ENCODE peak calls at places on chromosomes 1 and 21, in seven cellular contexts. P, Q, C, T, M, Z and N are unnamed samples.

GRCh38 chr1:234866007-234866866 is 256.3 kb upstream of the IRF2BP2 start:
- DNase-seq in P (no peak), Q (peak; percentile 62), C (no peak), T (no peak), M (no peak), Z (no peak), N (no peak)

GRCh38 chr1:231931846-231932454 is 305.4 kb downstream of the DISC1 start:
- DNase-seq in P (no peak), Q (no peak), C (no peak), T (peak; percentile 19), M (no peak), Z (no peak), N (no peak)

GRCh38 chr21:45164838-45165237 is 90.5 kb downstream of the ADARB1 start:
- DNase-seq in P (no peak), Q (no peak), C (no peak), T (no peak), M (no peak), Z (no peak), N (no peak)

GRCh38 chr21:23401278-23401677 is 2206.0 kb downstream of the MRPL39 start:
- DNase-seq in P (no peak), Q (no peak), C (no peak), T (no peak), M (no peak), Z (no peak), N (no peak)

GRCh38 chr1:114510235-114511047 is 562 bp downstream of the TRIM33 start:
- DNase-seq in P (peak; percentile 37), Q (peak; percentile 63), C (peak; percentile 15), T (peak; percentile 45), M (peak; percentile 72), Z (peak; percentile 49), N (no peak)

GRCh38 chr1:15355968-15356621 is 53.6 kb upstream of the EFHD2 start:
- DNase-seq in P (no peak), Q (no peak), C (no peak), T (no peak), M (no peak), Z (no peak), N (no peak)

GRCh38 chr1:54252371-54252770 is 52.4 kb downstream of the MRPL37 start:
- DNase-seq in P (no peak), Q (peak; percentile 38), C (no peak), T (no peak), M (no peak), Z (no peak), N (no peak)

GRCh38 chr1:171379846-171380245 is 65.9 kb downstream of the FMO4 start:
- DNase-seq in P (no peak), Q (no peak), C (no peak), T (no peak), M (no peak), Z (no peak), N (no peak)

GRCh38 chr1:198611219-198611618 is 27.6 kb upstream of the PTPRC start:
- DNase-seq in P (no peak), Q (no peak), C (no peak), T (no peak), M (no peak), Z (no peak), N (no peak)

GRCh38 chr1:114439369-114439768 is 71.6 kb downstream of the TRIM33 start:
- DNase-seq in P (no peak), Q (no peak), C (no peak), T (no peak), M (no peak), Z (no peak), N (no peak)

GRCh38 chr1:16072616-16073484 is 601 bp downstream of the FAM131C start:
- DNase-seq in P (no peak), Q (no peak), C (no peak), T (no peak), M (no peak), Z (no peak), N (no peak)

GRCh38 chr1:201557572-201557958 is 18.6 kb downstream of the NAV1 start:
- DNase-seq in P (no peak), Q (no peak), C (no peak), T (no peak), M (no peak), Z (no peak), N (no peak)

GRCh38 chr1:35533596-35533995 is 23.6 kb downstream of the KIAA0319L start:
- DNase-seq in P (no peak), Q (no peak), C (no peak), T (no peak), M (no peak), Z (no peak), N (no peak)

GRCh38 chr1:210264521-210265380 is 32.2 kb downstream of the SERTAD4 start:
- DNase-seq in P (no peak), Q (no peak), C (no peak), T (no peak), M (no peak), Z (no peak), N (no peak)

GRCh38 chr21:28069446-28069845 is 923.2 kb downstream of the LTN1 start:
- DNase-seq in P (no peak), Q (no peak), C (no peak), T (no peak), M (no peak), Z (no peak), N (no peak)

GRCh38 chr1:14017531-14017961 is 317.6 kb downstream of the PRDM2 start:
- DNase-seq in P (no peak), Q (no peak), C (no peak), T (no peak), M (no peak), Z (no peak), N (peak; percentile 26)

GRCh38 chr1:70934197-70934961 is 113.2 kb downstream of the PTGER3 start:
- DNase-seq in P (no peak), Q (no peak), C (no peak), T (no peak), M (no peak), Z (no peak), N (no peak)

GRCh38 chr1:19759740-19760089 is 40.0 kb downstream of the TMCO4 start:
- DNase-seq in P (no peak), Q (no peak), C (no peak), T (no peak), M (no peak), Z (no peak), N (no peak)

GRCh38 chr1:150696590-150696989 is 364 bp downstream of the GOLPH3L start:
- DNase-seq in P (no peak), Q (no peak), C (no peak), T (no peak), M (no peak), Z (no peak), N (no peak)

GRCh38 chr1:180975551-180975950 is 47.1 kb downstream of the STX6 start:
- DNase-seq in P (no peak), Q (no peak), C (no peak), T (no peak), M (no peak), Z (no peak), N (no peak)

GRCh38 chr21:45440736-45441350 is 35.9 kb downstream of the COL18A1 start:
- DNase-seq in P (no peak), Q (peak; percentile 42), C (no peak), T (no peak), M (no peak), Z (no peak), N (no peak)

GRCh38 chr1:96234299-96234698 is 487.3 kb upstream of the PTBP2 start:
- DNase-seq in P (peak; percentile 14), Q (peak; percentile 49), C (no peak), T (no peak), M (peak; percentile 75), Z (peak; percentile 65), N (no peak)

GRCh38 chr1:59903136-59903754 is 23.3 kb downstream of the CYP2J2 start:
- DNase-seq in P (no peak), Q (no peak), C (no peak), T (no peak), M (no peak), Z (no peak), N (no peak)

GRCh38 chr1:99566290-99567021 is 79.5 kb upstream of the PALMD start:
- DNase-seq in P (no peak), Q (no peak), C (no peak), T (no peak), M (no peak), Z (no peak), N (no peak)

DNA sequence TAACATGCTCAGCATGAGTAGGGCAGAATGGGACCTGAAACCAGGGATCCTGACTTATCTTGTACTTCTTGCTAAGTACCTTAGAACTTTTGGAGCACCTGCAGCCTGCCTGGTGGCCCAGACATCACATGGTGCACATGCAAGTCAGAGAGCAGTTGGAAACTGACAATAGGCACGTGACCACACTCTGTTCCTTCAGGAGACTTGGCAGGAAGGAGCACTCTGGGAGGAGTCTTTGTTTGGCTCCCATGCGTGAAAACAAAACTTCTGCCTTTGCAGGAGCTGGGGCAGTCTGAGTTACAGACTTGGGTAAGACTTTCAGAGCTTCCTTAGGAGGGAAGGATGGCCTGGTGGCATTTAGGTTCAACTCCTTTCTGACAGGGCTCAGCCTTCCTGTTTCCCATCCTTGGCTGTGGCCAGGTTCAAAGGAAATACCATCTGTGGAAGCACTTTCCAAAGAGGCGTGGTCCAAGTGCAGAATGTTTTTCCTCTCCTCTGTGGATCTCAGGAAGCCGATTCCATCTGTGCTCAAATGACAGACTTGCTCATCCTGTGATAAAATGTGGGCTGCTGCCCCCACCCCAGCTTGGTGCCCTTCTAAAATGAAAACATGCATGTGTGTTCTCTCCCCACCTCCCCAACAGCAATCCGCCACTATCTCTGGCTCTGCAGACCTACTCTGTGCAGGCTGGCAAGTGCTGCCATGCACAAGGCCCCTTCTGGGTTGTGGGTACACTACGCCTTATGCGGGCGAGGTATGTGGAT is 14.1 kb upstream of the ZNF436 start:
- DNase-seq in P (no peak), Q (no peak), C (no peak), T (no peak), M (peak; percentile 31), Z (no peak), N (no peak)
- H3K27ac ChIP-seq in P (peak overlapping the region; percentile 71), Q (no peak overlapping the region), C (no peak overlapping the region), T (no peak overlapping the region), M (no peak overlapping the region), Z (peak overlapping the region; percentile 71), N (peak overlapping the region; percentile 62)

GRCh38 chr1:55695151-55695550 is 480.0 kb upstream of the USP24 start:
- DNase-seq in P (no peak), Q (no peak), C (no peak), T (no peak), M (no peak), Z (no peak), N (no peak)
- H3K27ac ChIP-seq in P (no peak overlapping the region), Q (peak overlapping the region; percentile 76), C (no peak overlapping the region), T (no peak overlapping the region), M (no peak overlapping the region), Z (peak overlapping the region; percentile 50), N (no peak overlapping the region)

DNA sequence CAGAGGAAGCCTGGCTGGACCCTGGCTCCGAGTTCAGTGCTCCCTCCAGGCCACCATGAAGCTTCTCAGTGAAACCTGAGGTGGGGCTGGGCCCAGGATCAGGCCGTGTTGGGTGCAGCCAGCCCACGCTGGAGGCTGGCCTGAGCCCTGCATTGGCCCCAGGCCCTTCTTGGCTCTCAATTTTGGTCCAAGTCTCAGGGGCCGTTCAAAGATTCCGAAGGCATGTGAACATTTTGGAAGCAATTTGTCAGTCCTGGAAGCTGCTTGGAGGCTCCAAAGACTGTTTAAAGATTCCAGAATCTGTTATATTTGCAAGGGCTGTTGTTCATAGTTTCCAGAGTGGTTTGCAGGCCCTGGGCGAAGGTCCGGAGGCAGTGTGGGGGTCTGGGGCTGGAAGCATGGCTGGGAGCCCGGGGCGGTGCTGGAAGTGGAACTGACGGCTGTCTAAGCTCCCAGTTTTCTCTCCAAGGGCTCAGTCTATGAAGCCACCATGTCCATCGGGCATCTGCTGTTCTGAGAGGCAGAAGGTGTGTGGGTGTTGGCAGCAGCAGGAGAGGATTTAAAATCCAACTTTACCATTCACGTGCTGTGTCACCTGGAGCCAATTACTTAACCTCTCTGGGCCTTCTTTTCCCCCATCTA is 104.9 kb downstream of the EPHB2 start:
- DNase-seq in P (peak; percentile 36), Q (peak; percentile 23), C (no peak), T (no peak), M (peak; percentile 54), Z (no peak), N (no peak)
- H3K27ac ChIP-seq in P (no peak overlapping the region), Q (no peak overlapping the region), C (no peak overlapping the region), T (no peak overlapping the region), M (peak overlapping the region; percentile 28), Z (no peak overlapping the region), N (no peak overlapping the region)

GRCh38 chr1:88462481-88463261 is 221.4 kb upstream of the PKN2 start:
- DNase-seq in P (peak; percentile 38), Q (no peak), C (no peak), T (no peak), M (peak; percentile 57), Z (no peak), N (no peak)
- H3K27ac ChIP-seq in P (peak overlapping the region; percentile 81), Q (no peak overlapping the region), C (no peak overlapping the region), T (no peak overlapping the region), M (no peak overlapping the region), Z (no peak overlapping the region), N (no peak overlapping the region)